ENCODE peak calls at places on chromosome 16, in six cellular contexts. V, O, Z, T, L and I are unnamed samples.
A peak's percentile ranks its signal among the peaks of the same experiment; 100 is the strongest.

GRCh38 chr16:75130150-75130771 is 13.7 kb upstream of the LDHD start:
- DNase-seq in Z (no peak), V (no peak), T (no peak), L (no peak), O (no peak), I (peak; percentile 70)

GRCh38 chr16:2846511-2847310 is 11.3 kb downstream of the PRSS22 start:
- DNase-seq in O (no peak), Z (no peak), L (peak; percentile 34), T (no peak), V (no peak), I (no peak)

GRCh38 chr16:84687715-84688114 is 12.1 kb upstream of the USP10 start:
- DNase-seq in L (peak; percentile 86), O (no peak), T (no peak), Z (no peak), V (no peak), I (no peak)

GRCh38 chr16:22315979-22316378 is 18.8 kb downstream of the POLR3E start:
- DNase-seq in T (no peak), L (no peak), Z (no peak), V (no peak), O (peak; percentile 1), I (no peak)

GRCh38 chr16:56864910-56865309 is at the start of gene SLC12A3:
- DNase-seq in O (no peak), T (no peak), Z (no peak), L (no peak), V (no peak), I (no peak)

GRCh38 chr16:72876981-72877373 is 171.0 kb downstream of the ZFHX3 start:
- DNase-seq in L (peak; percentile 60), T (no peak), V (no peak), Z (no peak), O (no peak), I (no peak)

GRCh38 chr16:86087561-86088230 is 188.7 kb downstream of the IRF8 start:
- DNase-seq in Z (no peak), O (no peak), L (no peak), T (no peak), V (no peak), I (no peak)

GRCh38 chr16:85607796-85608514 is 5.2 kb upstream of the GSE1 start:
- DNase-seq in O (no peak), T (no peak), V (no peak), Z (no peak), L (no peak), I (no peak)

GRCh38 chr16:49701867-49702494 is 153.9 kb downstream of the ZNF423 start:
- DNase-seq in Z (no peak), T (no peak), L (no peak), V (no peak), O (peak; percentile 13), I (peak; percentile 20)

GRCh38 chr16:15643453-15644305 is 725 bp upstream of the MARF1 start:
- DNase-seq in V (no peak), T (peak; percentile 28), L (peak; percentile 69), O (peak; percentile 31), Z (no peak), I (peak; percentile 39)

GRCh38 chr16:80993293-80993691 is 13.4 kb downstream of the CMC2 start:
- DNase-seq in O (no peak), L (peak; percentile 91), Z (no peak), T (no peak), V (no peak), I (no peak)

GRCh38 chr16:84535408-84535807 is 30.9 kb upstream of the MEAK7 start:
- DNase-seq in V (no peak), T (no peak), Z (no peak), L (no peak), O (no peak), I (no peak)

GRCh38 chr16:77898671-77899211 is 110.4 kb downstream of the VAT1L start:
- DNase-seq in V (no peak), O (no peak), Z (peak; percentile 23), T (no peak), L (peak; percentile 17), I (peak; percentile 79)

GRCh38 chr16:67147437-67148140 is 3.2 kb downstream of the B3GNT9 start:
- DNase-seq in L (no peak), O (no peak), Z (no peak), V (no peak), T (no peak), I (peak; percentile 70)